ENCODE peak calls at places on chromosome 12, in eight cellular contexts. V is activated CD4-positive, alpha-beta memory T cell treated with anti-CD3 and anti-CD28 coated beads for 36 hours; M is activated T-cell treated with anti-CD3 and anti-CD28 coated beads for 48 hours; N is H4; U is stimulated activated naive CD8-positive, alpha-beta T cell treated with anti-CD3 and anti-CD28 coated beads, Interleukin-15, Interleukin-2, amounts not matched to agents 100 U/mL and 50 U/mL, for 24 hours; A is COR-L47; I is psoas muscle; L is aorta. W is an unnamed sample.
A peak's percentile ranks its signal among the peaks of the same experiment; 100 is the strongest.

GRCh38 chr12:536751-537150 is 77.0 kb downstream of the B4GALNT3 start:
- DNase-seq in V (no peak), I (no peak), L (no peak), A (no peak), U (no peak), N (no peak), M (no peak), W (no peak)

GRCh38 chr12:2974560-2974971 is 15.4 kb downstream of the TEAD4 start:
- DNase-seq in L (no peak), V (no peak), A (no peak), N (no peak), M (no peak), U (no peak), I (no peak), W (no peak)

GRCh38 chr12:58529897-58530296 is 390.4 kb downstream of the LRIG3 start:
- DNase-seq in I (no peak), M (no peak), U (no peak), V (no peak), N (peak; percentile 81), L (no peak), A (no peak), W (no peak)

GRCh38 chr12:1859643-1860042 is 39.3 kb downstream of the LRTM2 start:
- DNase-seq in V (no peak), U (no peak), A (no peak), N (peak; percentile 30), M (no peak), I (no peak), L (no peak), W (no peak)

GRCh38 chr12:99029502-99030271 is 384.6 kb downstream of the APAF1 start:
- DNase-seq in I (no peak), A (no peak), V (no peak), L (no peak), U (no peak), N (no peak), M (no peak), W (no peak)

GRCh38 chr12:98352218-98352811 is 163.1 kb upstream of the TMPO start:
- DNase-seq in A (no peak), M (no peak), U (no peak), V (peak; percentile 26), I (no peak), N (peak; percentile 68), L (no peak), W (no peak)

GRCh38 chr12:34390171-34390841 is 368.0 kb downstream of the ALG10 start:
- DNase-seq in A (no peak), I (peak; percentile 25), V (no peak), U (no peak), N (no peak), M (no peak), L (peak; percentile 29), W (no peak)

GRCh38 chr12:93780115-93780641 is 103.0 kb downstream of the CRADD start:
- DNase-seq in U (no peak), V (no peak), M (no peak), N (no peak), I (no peak), L (no peak), A (no peak), W (no peak)

GRCh38 chr12:71392521-71393145 is 47.0 kb upstream of the LGR5 start:
- DNase-seq in V (no peak), L (no peak), I (no peak), N (peak; percentile 76), M (no peak), A (peak; percentile 59), U (no peak), W (no peak)

GRCh38 chr12:132208153-132208823 is 64.0 kb downstream of the NOC4L start:
- DNase-seq in V (no peak), L (peak; percentile 32), M (no peak), A (no peak), N (no peak), I (no peak), U (no peak), W (no peak)

GRCh38 chr12:19648173-19648572 is 208.9 kb downstream of the AEBP2 start:
- DNase-seq in I (no peak), N (no peak), L (no peak), M (no peak), A (no peak), U (no peak), V (no peak), W (no peak)

GRCh38 chr12:19382111-19382526 is 57.2 kb upstream of the AEBP2 start:
- DNase-seq in M (peak; percentile 31), N (peak; percentile 55), V (peak; percentile 81), U (peak; percentile 50), L (peak; percentile 56), A (no peak), I (no peak), W (no peak)

GRCh38 chr12:31828057-31828456 is 99.2 kb upstream of the AMN1 start:
- DNase-seq in A (no peak), I (no peak), M (no peak), U (no peak), V (no peak), L (no peak), N (no peak), W (no peak)

GRCh38 chr12:124007356-124007755 is 34.3 kb downstream of the ZNF664 start:
- DNase-seq in U (no peak), L (no peak), N (no peak), V (no peak), A (no peak), I (no peak), M (no peak), W (no peak)

GRCh38 chr12:75725505-75726120 is 214.2 kb upstream of the KRR1 start:
- DNase-seq in M (no peak), A (peak; percentile 35), N (peak; percentile 59), I (no peak), V (no peak), U (no peak), L (no peak), W (no peak)

GRCh38 chr12:47214001-47214619 is 134.4 kb upstream of the AMIGO2 start:
- DNase-seq in V (no peak), U (no peak), M (no peak), L (no peak), I (no peak), A (no peak), N (no peak), W (no peak)

GRCh38 chr12:102478416-102479098 is 1.8 kb downstream of the IGF1 start:
- DNase-seq in U (peak; percentile 51), A (peak; percentile 83), N (no peak), L (no peak), V (peak; percentile 53), I (no peak), M (peak; percentile 20), W (no peak)

GRCh38 chr12:121800694-121801600 is 2.9 kb upstream of the SETD1B start:
- DNase-seq in M (peak; percentile 64), L (peak; percentile 89), U (peak; percentile 78), A (peak; percentile 11), V (peak; percentile 82), I (peak; percentile 90), N (peak; percentile 55), W (peak; percentile 86)

GRCh38 chr12:80814453-80814852 is 97.7 kb downstream of the MYF5 start:
- DNase-seq in A (no peak), I (no peak), L (no peak), N (no peak), U (no peak), M (no peak), V (no peak), W (no peak)

GRCh38 chr12:98745578-98746391 is 100.7 kb downstream of the APAF1 start:
- DNase-seq in I (no peak), M (peak; percentile 28), U (peak; percentile 38), N (no peak), V (peak; percentile 76), A (no peak), L (no peak), W (peak; percentile 30)

GRCh38 chr12:40225984-40226602 is 1.3 kb downstream of the LRRK2 start:
- DNase-seq in I (no peak), N (no peak), L (no peak), U (no peak), M (no peak), V (no peak), A (no peak), W (no peak)

GRCh38 chr12:52022841-52023181 is 16.1 kb downstream of the TAMALIN start:
- DNase-seq in L (no peak), I (no peak), N (no peak), U (no peak), M (peak; percentile 33), A (no peak), V (peak; percentile 57), W (no peak)

W was measured in left cardiac atrium.